ENCODE peak calls at places on chromosomes 3 and 15, in four cellular contexts. B is H1, U is HepG2, Y is GM12878. W is an unnamed sample.

GRCh38 chr3:122247087-122247824 is 63.8 kb downstream of the CASR start:
- DNase-seq in B (no peak), U (no peak), Y (no peak), W (no peak)

GRCh38 chr15:55627730-55628368 is 39.7 kb upstream of the PYGO1 start:
- DNase-seq in B (no peak), U (peak), Y (no peak), W (no peak)

GRCh38 chr3:183490211-183490601 is 61.8 kb upstream of the MCF2L2 start:
- DNase-seq in B (no peak), U (no peak), Y (no peak), W (no peak)

GRCh38 chr3:42177068-42177800 is 86.1 kb downstream of the TRAK1 start:
- DNase-seq in B (no peak), U (no peak), Y (no peak), W (no peak)

GRCh38 chr3:42736081-42736480 is 33.5 kb upstream of the HHATL start:
- DNase-seq in B (no peak), U (no peak), Y (no peak), W (no peak)

GRCh38 chr15:64856429-64857145 is 14.9 kb downstream of the PLEKHO2 start:
- DNase-seq in B (no peak), U (peak), Y (no peak), W (no peak)

GRCh38 chr15:44137750-44138149 is 57.3 kb downstream of the FRMD5 start:
- DNase-seq in B (no peak), U (no peak), Y (no peak), W (no peak)

GRCh38 chr3:39668420-39668819 is 141.0 kb upstream of the MYRIP start:
- DNase-seq in B (no peak), U (peak), Y (no peak), W (peak)

GRCh38 chr3:71057526-71057894 is 526.0 kb downstream of the FOXP1 start:
- DNase-seq in B (no peak), U (no peak), Y (no peak), W (no peak)

GRCh38 chr3:191414732-191415131 is 46.2 kb upstream of the PYDC2 start:
- DNase-seq in B (no peak), U (no peak), Y (no peak), W (no peak)

GRCh38 chr15:31261266-31262142 is 65.1 kb upstream of the KLF13 start:
- DNase-seq in B (no peak), U (no peak), Y (no peak), W (no peak)

GRCh38 chr3:149638401-149639092 is 19.3 kb downstream of the WWTR1 start:
- DNase-seq in B (no peak), U (no peak), Y (no peak), W (no peak)

GRCh38 chr3:21934576-21934975 is 183.6 kb upstream of the ZNF385D start:
- DNase-seq in B (no peak), U (no peak), Y (no peak), W (no peak)

GRCh38 chr3:101010316-101010715 is 17.1 kb upstream of the ABI3BP start:
- DNase-seq in B (no peak), U (no peak), Y (no peak), W (no peak)

GRCh38 chr15:89197503-89197971 is 23.8 kb downstream of the RLBP1 start:
- DNase-seq in B (no peak), U (peak), Y (no peak), W (peak)

GRCh38 chr3:175940881-175941280 is 1081.7 kb downstream of the NAALADL2 start:
- DNase-seq in B (peak), U (peak), Y (no peak), W (peak)

GRCh38 chr3:187713504-187713903 is 11.1 kb upstream of the RTP2 start:
- DNase-seq in B (no peak), U (peak), Y (no peak), W (no peak)

GRCh38 chr3:127467386-127467785 is 123.1 kb downstream of the TPRA1 start:
- DNase-seq in B (no peak), U (no peak), Y (no peak), W (no peak)

GRCh38 chr3:85589145-85589544 is 630.4 kb downstream of the CADM2 start:
- DNase-seq in B (no peak), U (no peak), Y (no peak), W (no peak)

GRCh38 chr3:120561251-120562045 is 34.7 kb upstream of the NDUFB4 start:
- DNase-seq in B (no peak), U (peak), Y (no peak), W (no peak)

GRCh38 chr15:85751731-85752421 is 42.8 kb downstream of the KLHL25 start:
- DNase-seq in B (no peak), U (no peak), Y (no peak), W (peak)

GRCh38 chr3:66372681-66373350 is 128.0 kb downstream of the LRIG1 start:
- DNase-seq in B (peak), U (peak), Y (no peak), W (peak)

GRCh38 chr3:154018100-154018696 is 103.0 kb upstream of the ARHGEF26 start:
- DNase-seq in B (peak), U (peak), Y (peak), W (peak)

DNA sequence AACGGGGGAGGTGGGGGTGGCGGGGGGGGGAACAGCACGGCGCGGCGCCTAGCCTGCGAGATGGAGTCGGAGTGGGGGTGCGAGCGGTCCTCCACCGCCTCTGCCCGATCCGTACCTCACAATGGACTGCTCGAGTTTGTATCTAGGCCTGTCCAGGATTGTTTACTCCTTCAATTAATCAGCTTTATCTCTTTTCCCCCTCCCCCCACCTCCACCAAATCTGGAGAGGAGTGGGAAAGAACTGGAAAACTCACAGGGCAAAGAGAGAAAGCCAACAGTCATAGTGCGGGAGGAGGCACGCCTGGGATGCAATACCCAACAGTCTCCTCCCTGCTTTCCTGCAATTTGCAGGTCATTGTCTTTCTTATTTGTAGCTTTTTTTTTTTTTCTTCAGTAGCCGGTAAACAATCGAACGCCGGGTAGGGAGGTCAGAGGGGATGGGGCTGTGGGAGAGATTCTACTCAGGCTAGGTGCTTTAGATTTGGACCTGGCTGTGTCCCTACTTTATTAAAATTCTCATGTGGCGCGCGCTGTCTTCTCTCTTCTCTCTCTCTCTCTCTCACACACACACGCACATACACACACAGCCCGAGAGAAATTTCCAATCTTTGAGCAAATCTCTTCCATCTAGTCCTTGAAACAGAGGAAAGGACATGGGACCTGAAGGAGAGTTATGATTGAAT is 6.9 kb upstream of the MEIS2 start:
- DNase-seq in B (no peak), U (no peak), Y (no peak), W (no peak)
- H3K9ac ChIP-seq in B (no peak), U (no peak), Y (no peak), W (no peak)

GRCh38 chr3:52313774-52314188 is 2.3 kb upstream of the DNAH1 start:
- DNase-seq in B (no peak), U (no peak), Y (peak), W (no peak)
- TF ChIP-seq ZNF274 in B (no peak), U (no peak), Y (no peak), W (no peak)

DNA sequence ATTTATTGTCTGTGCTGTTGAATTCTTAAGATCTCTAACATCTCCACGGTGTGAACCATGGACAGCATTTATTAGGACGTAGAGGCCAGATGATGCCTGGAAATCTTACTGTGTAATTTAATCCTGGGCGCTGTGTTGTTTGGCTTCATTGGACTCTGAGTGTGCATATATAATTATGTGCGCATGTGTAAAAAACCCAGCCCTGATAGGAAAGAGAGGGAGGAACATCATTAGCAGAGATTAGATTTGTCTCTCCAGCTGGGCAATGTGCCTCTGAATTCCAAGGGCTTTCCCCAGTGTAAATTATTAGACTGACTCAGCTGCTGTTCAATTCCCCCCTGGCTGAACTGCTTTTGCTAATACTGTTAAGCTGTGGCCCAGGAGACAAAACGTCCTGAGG is 39.6 kb downstream of the MAP3K13 start:
- DNase-seq in B (no peak), U (no peak), Y (no peak), W (no peak)
- TF ChIP-seq SUZ12 in B (no peak), U (no peak), Y (no peak), W (no peak)

GRCh38 chr15:92655178-92655995 is at the start of gene FAM174B:
- DNase-seq in B (no peak), U (no peak), Y (no peak), W (peak)
- H3K9ac ChIP-seq in B (no peak), U (no peak), Y (peak), W (peak)

GRCh38 chr3:113626513-113627371 is 69.7 kb downstream of the USF3 start:
- DNase-seq in B (peak), U (peak), Y (no peak), W (peak)
- TF ChIP-seq ZNF274 in B (no peak), U (no peak), Y (no peak), W (no peak)

GRCh38 chr3:11770477-11771381 is 76.0 kb downstream of the TAMM41 start:
- DNase-seq in B (peak), U (peak), Y (peak), W (peak)
- TF ChIP-seq SUZ12 in B (no peak), U (no peak), Y (no peak), W (no peak)

DNA sequence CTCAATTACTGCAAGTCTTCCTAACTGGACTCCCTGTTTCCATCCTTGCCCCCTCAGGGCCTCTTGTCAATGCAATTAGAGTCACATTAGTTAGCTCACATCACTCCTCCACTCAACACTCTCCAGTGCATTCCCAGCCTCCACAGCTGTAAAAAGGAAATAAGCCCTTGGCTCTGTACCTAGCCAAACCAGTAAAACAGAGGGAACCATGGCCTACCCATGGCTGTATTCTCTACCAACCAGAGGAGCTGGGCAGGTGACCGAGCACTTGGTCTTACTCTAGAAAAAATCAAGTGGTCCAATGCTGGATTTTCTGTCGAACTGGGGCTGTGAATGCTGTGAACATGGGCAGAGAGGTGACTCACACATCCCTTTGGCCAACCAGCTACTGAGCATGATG is 62.5 kb upstream of the C15orf61 start:
- DNase-seq in B (no peak), U (no peak), Y (no peak), W (no peak)
- H3K9ac ChIP-seq in B (no peak), U (no peak), Y (no peak), W (no peak)

W was measured in NT2/D1.